ENCODE peak calls at places on chromosomes 4 and X, in four cellular contexts. One of them, this sample, is unnamed.

GRCh38 chr4:2862528-2862927 is 18.9 kb downstream of the ADD1 start:
- DNase-seq in astrocyte of the spinal cord: peak
- DNase-seq in fibroblast of pulmonary artery: no peak
- DNase-seq in GM12865: no peak
- DNase-seq in this sample: peak

GRCh38 chr4:3297066-3297859 is 4.4 kb downstream of the RGS12 start:
- DNase-seq in astrocyte of the spinal cord: no peak
- DNase-seq in fibroblast of pulmonary artery: no peak
- DNase-seq in GM12865: no peak
- DNase-seq in this sample: no peak

GRCh38 chrX:40277672-40278071 is 179.9 kb upstream of the BCOR start:
- DNase-seq in astrocyte of the spinal cord: no peak
- DNase-seq in fibroblast of pulmonary artery: no peak
- DNase-seq in GM12865: no peak
- DNase-seq in this sample: no peak

GRCh38 chr4:168102403-168102802 is 10.1 kb downstream of the ANXA10 start:
- DNase-seq in astrocyte of the spinal cord: no peak
- DNase-seq in fibroblast of pulmonary artery: no peak
- DNase-seq in GM12865: no peak
- DNase-seq in this sample: no peak

GRCh38 chr4:124783847-124784246 is 71.3 kb upstream of the ANKRD50 start:
- DNase-seq in astrocyte of the spinal cord: peak
- DNase-seq in fibroblast of pulmonary artery: peak
- DNase-seq in GM12865: no peak
- DNase-seq in this sample: peak

GRCh38 chr4:150567070-150567469 is 14.9 kb upstream of the MAB21L2 start:
- DNase-seq in astrocyte of the spinal cord: no peak
- DNase-seq in fibroblast of pulmonary artery: no peak
- DNase-seq in GM12865: no peak
- DNase-seq in this sample: no peak

GRCh38 chr4:112973897-112974296 is 75.6 kb upstream of the ANK2 start:
- DNase-seq in astrocyte of the spinal cord: no peak
- DNase-seq in fibroblast of pulmonary artery: no peak
- DNase-seq in GM12865: no peak
- DNase-seq in this sample: no peak

GRCh38 chr4:142350886-142351285 is 495.2 kb downstream of the INPP4B start:
- DNase-seq in astrocyte of the spinal cord: peak
- DNase-seq in fibroblast of pulmonary artery: no peak
- DNase-seq in GM12865: no peak
- DNase-seq in this sample: peak

GRCh38 chrX:76454456-76454927 is 27.0 kb downstream of the MAGEE1 start:
- DNase-seq in astrocyte of the spinal cord: peak
- DNase-seq in fibroblast of pulmonary artery: peak
- DNase-seq in GM12865: peak
- DNase-seq in this sample: peak

GRCh38 chrX:68940601-68941000 is 111.8 kb downstream of the EFNB1 start:
- DNase-seq in astrocyte of the spinal cord: peak
- DNase-seq in fibroblast of pulmonary artery: no peak
- DNase-seq in GM12865: no peak
- DNase-seq in this sample: no peak

GRCh38 chrX:136189222-136189621 is 41.9 kb downstream of the FHL1 start:
- DNase-seq in astrocyte of the spinal cord: no peak
- DNase-seq in fibroblast of pulmonary artery: no peak
- DNase-seq in GM12865: no peak
- DNase-seq in this sample: no peak

GRCh38 chr4:152486414-152487389 is 49.2 kb downstream of the FBXW7 start:
- DNase-seq in astrocyte of the spinal cord: no peak
- DNase-seq in fibroblast of pulmonary artery: no peak
- DNase-seq in GM12865: no peak
- DNase-seq in this sample: peak
- H3K4me3 ChIP-seq in astrocyte of the spinal cord: no peak
- H3K4me3 ChIP-seq in fibroblast of pulmonary artery: no peak
- H3K4me3 ChIP-seq in GM12865: no peak
- H3K4me3 ChIP-seq in this sample: no peak

DNA sequence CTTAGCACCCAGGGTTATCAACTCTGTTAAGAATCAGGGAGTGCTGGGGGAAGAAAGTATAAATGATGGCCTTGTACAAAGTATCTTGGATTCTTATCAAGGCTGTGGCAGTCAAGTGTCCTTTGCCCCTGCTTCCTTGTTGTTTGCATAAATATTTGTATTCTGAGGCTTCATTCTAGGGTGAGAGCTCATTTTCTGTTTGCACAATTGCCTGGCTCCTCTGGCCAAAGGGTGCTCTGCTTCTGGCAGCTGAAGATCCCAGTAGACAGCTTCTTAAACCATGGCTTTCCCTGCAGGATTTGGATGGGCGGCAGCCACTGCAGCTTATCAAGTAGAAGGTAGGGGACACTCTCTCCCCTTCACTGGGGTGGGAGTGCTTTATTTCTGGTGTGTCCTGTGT is at the start of gene GBA3:
- DNase-seq in astrocyte of the spinal cord: no peak
- DNase-seq in fibroblast of pulmonary artery: no peak
- DNase-seq in GM12865: no peak
- DNase-seq in this sample: no peak
- TF ChIP-seq CTCF in astrocyte of the spinal cord: no peak
- TF ChIP-seq CTCF in fibroblast of pulmonary artery: no peak
- TF ChIP-seq CTCF in GM12865: no peak
- TF ChIP-seq CTCF in this sample: no peak

GRCh38 chr4:52643846-52644245 is 15.3 kb downstream of the USP46 start:
- DNase-seq in astrocyte of the spinal cord: peak
- DNase-seq in fibroblast of pulmonary artery: peak
- DNase-seq in GM12865: peak
- DNase-seq in this sample: peak
- H3K4me3 ChIP-seq in astrocyte of the spinal cord: no peak
- H3K4me3 ChIP-seq in fibroblast of pulmonary artery: no peak
- H3K4me3 ChIP-seq in GM12865: no peak
- H3K4me3 ChIP-seq in this sample: no peak

GRCh38 chr4:66108898-66109297 is 438.6 kb upstream of the EPHA5 start:
- DNase-seq in astrocyte of the spinal cord: no peak
- DNase-seq in fibroblast of pulmonary artery: peak
- DNase-seq in GM12865: no peak
- DNase-seq in this sample: no peak
- TF ChIP-seq CTCF in astrocyte of the spinal cord: no peak
- TF ChIP-seq CTCF in fibroblast of pulmonary artery: peak
- TF ChIP-seq CTCF in GM12865: no peak
- TF ChIP-seq CTCF in this sample: no peak

DNA sequence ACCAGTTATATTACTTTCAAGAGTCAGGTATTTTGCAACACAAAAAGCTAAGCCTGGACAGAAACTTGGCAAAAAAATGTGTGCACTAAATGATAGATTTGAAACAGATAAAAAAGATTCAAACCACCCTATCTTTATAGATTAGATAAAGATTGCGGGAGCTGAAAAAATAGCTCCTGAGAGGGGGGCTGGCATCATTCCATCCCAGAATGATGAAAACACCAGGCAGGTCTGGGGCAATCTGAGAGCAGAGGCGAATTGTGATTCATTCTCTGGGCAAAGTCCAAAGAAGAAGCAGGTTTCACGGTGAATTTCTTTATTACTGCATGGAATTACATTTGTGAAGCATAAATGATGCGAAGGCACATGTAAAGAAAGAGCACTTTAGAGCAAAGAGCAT is 168.5 kb upstream of the DMD start:
- DNase-seq in astrocyte of the spinal cord: no peak
- DNase-seq in fibroblast of pulmonary artery: peak
- DNase-seq in GM12865: no peak
- DNase-seq in this sample: no peak
- H3K4me3 ChIP-seq in astrocyte of the spinal cord: no peak
- H3K4me3 ChIP-seq in fibroblast of pulmonary artery: no peak
- H3K4me3 ChIP-seq in GM12865: no peak
- H3K4me3 ChIP-seq in this sample: no peak

DNA sequence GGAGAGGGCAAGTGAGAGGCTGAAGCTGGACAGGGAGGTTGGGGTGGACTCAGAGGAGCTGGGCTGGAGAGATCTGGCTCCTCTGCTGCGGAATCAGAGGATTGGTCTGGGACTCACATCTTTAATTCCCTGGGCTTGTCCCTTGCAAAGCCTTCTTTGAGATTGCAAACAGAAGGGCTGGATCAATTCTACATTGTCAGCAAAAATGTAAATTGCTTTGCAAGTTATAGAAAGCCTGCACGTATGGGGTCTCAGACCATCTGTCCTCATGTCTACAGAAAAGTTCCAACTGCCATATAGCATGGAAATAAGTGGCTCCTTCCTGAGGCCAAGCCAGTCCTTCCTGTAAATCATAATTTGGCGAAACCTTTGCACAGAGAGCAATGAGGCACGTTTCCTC is 449.6 kb downstream of the UBE2NL start:
- DNase-seq in astrocyte of the spinal cord: no peak
- DNase-seq in fibroblast of pulmonary artery: no peak
- DNase-seq in GM12865: no peak
- DNase-seq in this sample: no peak
- TF ChIP-seq CTCF in astrocyte of the spinal cord: no peak
- TF ChIP-seq CTCF in fibroblast of pulmonary artery: no peak
- TF ChIP-seq CTCF in GM12865: no peak
- TF ChIP-seq CTCF in this sample: no peak

GRCh38 chr4:173046818-173047217 is 121.8 kb upstream of the GALNT7 start:
- DNase-seq in astrocyte of the spinal cord: no peak
- DNase-seq in fibroblast of pulmonary artery: no peak
- DNase-seq in GM12865: no peak
- DNase-seq in this sample: no peak

GRCh38 chr4:173056271-173056670 is 112.3 kb upstream of the GALNT7 start:
- DNase-seq in astrocyte of the spinal cord: no peak
- DNase-seq in fibroblast of pulmonary artery: no peak
- DNase-seq in GM12865: no peak
- DNase-seq in this sample: no peak

GRCh38 chr4:173056708-173057107 is 111.9 kb upstream of the GALNT7 start:
- DNase-seq in astrocyte of the spinal cord: no peak
- DNase-seq in fibroblast of pulmonary artery: no peak
- DNase-seq in GM12865: no peak
- DNase-seq in this sample: no peak

GRCh38 chr4:173052439-173052838 is 116.2 kb upstream of the GALNT7 start:
- DNase-seq in astrocyte of the spinal cord: no peak
- DNase-seq in fibroblast of pulmonary artery: no peak
- DNase-seq in GM12865: no peak
- DNase-seq in this sample: no peak

DNA sequence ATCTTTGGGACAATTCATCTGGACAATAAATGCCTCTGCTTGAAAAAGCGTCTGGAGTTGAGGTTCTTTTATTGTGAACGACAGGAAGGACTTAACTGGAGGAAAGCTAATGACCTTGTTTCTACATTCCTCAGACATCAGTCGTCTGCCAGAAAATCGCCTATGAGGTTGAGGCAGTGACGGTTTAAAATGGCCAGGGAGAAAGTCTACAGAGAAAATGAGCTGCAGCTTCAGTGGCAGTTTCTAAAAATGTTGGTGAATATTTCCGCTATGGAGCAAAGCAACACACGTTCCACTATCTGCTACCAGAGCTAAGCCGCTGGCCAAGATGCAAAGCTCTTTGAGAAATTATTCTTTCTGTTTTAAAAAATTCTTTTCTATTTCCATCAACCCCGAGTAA is 116.9 kb upstream of the GALNT7 start:
- DNase-seq in astrocyte of the spinal cord: peak
- DNase-seq in fibroblast of pulmonary artery: peak
- DNase-seq in GM12865: no peak
- DNase-seq in this sample: no peak
- H3K4me3 ChIP-seq in astrocyte of the spinal cord: no peak
- H3K4me3 ChIP-seq in fibroblast of pulmonary artery: peak
- H3K4me3 ChIP-seq in GM12865: no peak
- H3K4me3 ChIP-seq in this sample: no peak